ENCODE peak calls at places on chromosome 12, in five cellular contexts. One of them, this sample, is unnamed.

GRCh38 chr12:125247477-125247876 is 182.2 kb downstream of the AACS start:
- DNase-seq in HepG2: no peak
- DNase-seq in GM12878: no peak
- DNase-seq in HCT116: no peak
- DNase-seq in H1: no peak
- DNase-seq in this sample: no peak

GRCh38 chr12:96293093-96293492 is 98.9 kb downstream of the ELK3 start:
- DNase-seq in GM12878: no peak
- DNase-seq in HCT116: no peak
- DNase-seq in H1: no peak
- DNase-seq in HepG2: no peak
- DNase-seq in this sample: no peak

GRCh38 chr12:89693639-89694202 is 14.9 kb downstream of the ATP2B1 start:
- DNase-seq in HCT116: no peak
- DNase-seq in H1: no peak
- DNase-seq in GM12878: no peak
- DNase-seq in HepG2: no peak
- DNase-seq in this sample: no peak

GRCh38 chr12:67535176-67535575 is 113.4 kb upstream of the DYRK2 start:
- DNase-seq in HCT116: no peak
- DNase-seq in H1: no peak
- DNase-seq in GM12878: no peak
- DNase-seq in HepG2: no peak
- DNase-seq in this sample: peak; percentile 68

GRCh38 chr12:69623970-69624369 is 13.3 kb upstream of the LRRC10 start:
- DNase-seq in GM12878: no peak
- DNase-seq in HCT116: no peak
- DNase-seq in HepG2: no peak
- DNase-seq in H1: no peak
- DNase-seq in this sample: no peak

GRCh38 chr12:77442633-77443032 is 377.3 kb upstream of the E2F7 start:
- DNase-seq in H1: no peak
- DNase-seq in HepG2: no peak
- DNase-seq in GM12878: no peak
- DNase-seq in HCT116: no peak
- DNase-seq in this sample: no peak

GRCh38 chr12:70383886-70384285 is 17.8 kb downstream of the KCNMB4 start:
- DNase-seq in HCT116: no peak
- DNase-seq in H1: no peak
- DNase-seq in HepG2: no peak
- DNase-seq in GM12878: no peak
- DNase-seq in this sample: no peak

GRCh38 chr12:48446372-48446771 is 26.0 kb upstream of the ANP32D start:
- DNase-seq in HCT116: no peak
- DNase-seq in H1: no peak
- DNase-seq in GM12878: no peak
- DNase-seq in HepG2: no peak
- DNase-seq in this sample: no peak

GRCh38 chr12:42791399-42791798 is 201.9 kb upstream of the PRICKLE1 start:
- DNase-seq in GM12878: no peak
- DNase-seq in H1: no peak
- DNase-seq in HCT116: no peak
- DNase-seq in HepG2: no peak
- DNase-seq in this sample: no peak

GRCh38 chr12:109092484-109093021 is 719 bp downstream of the ALKBH2 start:
- DNase-seq in HepG2: no peak
- DNase-seq in GM12878: no peak
- DNase-seq in HCT116: no peak
- DNase-seq in H1: no peak
- DNase-seq in this sample: no peak
- TF ChIP-seq ZNF274 in HepG2: no peak
- TF ChIP-seq ZNF274 in GM12878: no peak
- TF ChIP-seq ZNF274 in HCT116: no peak
- TF ChIP-seq ZNF274 in H1: no peak
- TF ChIP-seq ZNF274 in this sample: no peak

GRCh38 chr12:102120886-102121285 is 903 bp downstream of the PARPBP start:
- DNase-seq in H1: no peak
- DNase-seq in GM12878: no peak
- DNase-seq in HCT116: peak; percentile 3
- DNase-seq in HepG2: peak; percentile 29
- DNase-seq in this sample: no peak
- H3K4me3 ChIP-seq in H1: peak overlapping the region; percentile 74
- H3K4me3 ChIP-seq in GM12878: peak overlapping the region; percentile 88
- H3K4me3 ChIP-seq in HCT116: peak overlapping the region; percentile 97
- H3K4me3 ChIP-seq in HepG2: peak overlapping the region; percentile 97
- H3K4me3 ChIP-seq in this sample: peak overlapping the region; percentile 92

DNA sequence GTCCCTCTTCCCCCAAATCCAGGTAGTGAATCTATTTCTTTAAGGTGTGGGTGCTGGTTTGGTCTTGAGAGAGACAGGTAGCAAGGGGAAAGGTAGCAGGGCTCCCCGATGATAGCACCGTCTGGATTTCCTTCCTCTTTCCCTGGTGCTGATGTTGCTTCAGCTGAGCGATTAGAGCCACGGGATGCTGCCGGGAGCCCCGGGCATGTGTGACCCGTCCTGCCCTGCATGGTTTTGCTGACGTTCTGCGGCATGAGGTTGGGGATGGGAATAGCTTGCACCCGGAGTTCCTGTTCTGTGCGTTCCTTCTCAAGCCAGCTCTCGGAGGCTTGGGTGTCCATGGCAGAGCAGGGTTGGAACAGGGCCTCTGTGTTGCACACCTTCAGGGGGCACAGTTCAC is 107.3 kb downstream of the TSPAN9 start:
- DNase-seq in GM12878: no peak
- DNase-seq in HepG2: no peak
- DNase-seq in H1: no peak
- DNase-seq in HCT116: no peak
- DNase-seq in this sample: no peak
- H3K4me1 ChIP-seq in GM12878: peaks cover 5% of the 10 kb centered on the region
- H3K4me1 ChIP-seq in HepG2: no peaks in the 10 kb centered on the region
- H3K4me1 ChIP-seq in H1: no peaks in the 10 kb centered on the region
- H3K4me1 ChIP-seq in HCT116: no peaks in the 10 kb centered on the region
- H3K4me1 ChIP-seq in this sample: peaks cover 26% of the 10 kb centered on the region

DNA sequence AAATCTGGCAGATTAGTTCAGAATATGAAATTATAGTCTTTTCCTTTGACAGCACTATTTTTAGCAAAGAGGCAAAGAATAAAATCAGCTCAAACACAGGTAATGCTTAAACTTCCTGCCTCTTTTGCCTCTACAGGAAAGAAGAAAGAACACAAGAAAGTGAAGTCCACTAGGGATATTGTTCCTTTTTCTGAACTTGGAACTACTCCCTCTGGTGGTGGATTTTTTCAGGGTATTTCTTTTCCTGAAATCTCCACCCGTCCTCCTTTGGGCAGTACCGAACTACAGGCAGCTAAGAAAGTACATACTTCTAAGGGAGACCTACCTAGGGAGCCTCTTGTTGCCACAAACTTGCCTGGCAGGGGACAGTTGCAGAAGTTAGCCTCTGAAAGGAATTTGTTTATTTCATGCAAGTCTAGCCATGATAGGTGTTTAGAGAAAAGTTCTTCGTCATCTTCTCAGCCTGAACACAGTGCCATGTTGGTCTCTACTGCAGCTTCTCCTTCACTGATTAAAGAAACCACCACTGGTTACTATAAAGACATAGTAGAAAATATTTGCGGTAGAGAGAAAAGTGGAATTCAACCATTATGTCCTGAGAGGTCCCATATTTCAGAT is 17.4 kb downstream of the TMPO start:
- DNase-seq in H1: no peak
- DNase-seq in GM12878: no peak
- DNase-seq in HepG2: peak; percentile 59
- DNase-seq in HCT116: peak; percentile 60
- DNase-seq in this sample: peak; percentile 42
- TF ChIP-seq ZNF274 in H1: no peak
- TF ChIP-seq ZNF274 in GM12878: no peak
- TF ChIP-seq ZNF274 in HepG2: no peak
- TF ChIP-seq ZNF274 in HCT116: no peak
- TF ChIP-seq ZNF274 in this sample: no peak

DNA sequence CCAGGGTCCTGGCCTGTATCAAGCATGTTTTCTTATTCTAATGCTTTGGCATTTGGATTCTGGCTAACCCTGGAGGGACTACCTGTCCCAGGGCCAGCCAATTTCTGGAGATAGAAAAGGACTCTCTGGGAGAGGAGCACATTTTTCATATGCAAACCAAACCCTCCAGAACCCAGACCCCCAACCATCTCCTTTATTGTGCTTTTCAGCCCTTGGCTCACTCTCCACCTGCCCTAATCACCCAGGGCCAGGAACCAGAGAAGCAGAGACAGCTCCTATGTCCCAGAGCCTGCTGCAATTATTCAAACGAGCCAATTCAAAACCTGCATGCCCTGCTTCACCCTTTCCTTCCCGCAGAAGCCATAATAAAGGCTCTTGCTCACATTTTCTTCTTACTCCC is 23.8 kb downstream of the HSPB8 start:
- DNase-seq in HCT116: no peak
- DNase-seq in GM12878: no peak
- DNase-seq in HepG2: no peak
- DNase-seq in H1: no peak
- DNase-seq in this sample: no peak
- H3K4me3 ChIP-seq in HCT116: no peak overlapping the region
- H3K4me3 ChIP-seq in GM12878: no peak overlapping the region
- H3K4me3 ChIP-seq in HepG2: no peak overlapping the region
- H3K4me3 ChIP-seq in H1: no peak overlapping the region
- H3K4me3 ChIP-seq in this sample: no peak overlapping the region

GRCh38 chr12:123089125-123089524 is 61.8 kb downstream of the PITPNM2 start:
- DNase-seq in GM12878: no peak
- DNase-seq in H1: no peak
- DNase-seq in HepG2: no peak
- DNase-seq in HCT116: no peak
- DNase-seq in this sample: no peak
- H3K4me1 ChIP-seq in GM12878: peaks cover 19% of the 10 kb centered on the region
- H3K4me1 ChIP-seq in H1: peaks cover 2% of the 10 kb centered on the region
- H3K4me1 ChIP-seq in HepG2: peaks cover 79% of the 10 kb centered on the region
- H3K4me1 ChIP-seq in HCT116: peaks cover 36% of the 10 kb centered on the region
- H3K4me1 ChIP-seq in this sample: peaks cover 5% of the 10 kb centered on the region

GRCh38 chr12:64583395-64584172 is 26.7 kb upstream of the RASSF3 start:
- DNase-seq in H1: no peak
- DNase-seq in GM12878: no peak
- DNase-seq in HCT116: no peak
- DNase-seq in HepG2: no peak
- DNase-seq in this sample: no peak

GRCh38 chr12:64587447-64587846 is 22.8 kb upstream of the RASSF3 start:
- DNase-seq in H1: no peak
- DNase-seq in HepG2: no peak
- DNase-seq in HCT116: no peak
- DNase-seq in GM12878: no peak
- DNase-seq in this sample: no peak

GRCh38 chr12:64584173-64584555 is 26.1 kb upstream of the RASSF3 start:
- DNase-seq in GM12878: no peak
- DNase-seq in HCT116: no peak
- DNase-seq in H1: no peak
- DNase-seq in HepG2: no peak
- DNase-seq in this sample: no peak

GRCh38 chr12:64582862-64583261 is 27.4 kb upstream of the RASSF3 start:
- DNase-seq in H1: no peak
- DNase-seq in HCT116: no peak
- DNase-seq in GM12878: no peak
- DNase-seq in HepG2: no peak
- DNase-seq in this sample: no peak

GRCh38 chr12:64585085-64585484 is 25.2 kb upstream of the RASSF3 start:
- DNase-seq in H1: no peak
- DNase-seq in GM12878: no peak
- DNase-seq in HCT116: no peak
- DNase-seq in HepG2: no peak
- DNase-seq in this sample: no peak
- TF ChIP-seq ZNF274 in H1: no peak
- TF ChIP-seq ZNF274 in GM12878: no peak
- TF ChIP-seq ZNF274 in HCT116: no peak
- TF ChIP-seq ZNF274 in HepG2: no peak
- TF ChIP-seq ZNF274 in this sample: no peak

GRCh38 chr12:57230381-57231155 is 1.1 kb downstream of the SHMT2 start:
- DNase-seq in H1: no peak
- DNase-seq in HCT116: no peak
- DNase-seq in HepG2: peak; percentile 34
- DNase-seq in GM12878: no peak
- DNase-seq in this sample: no peak

GRCh38 chr12:57233357-57234232 is 4.1 kb downstream of the SHMT2 start:
- DNase-seq in HCT116: no peak
- DNase-seq in GM12878: no peak
- DNase-seq in HepG2: no peak
- DNase-seq in H1: no peak
- DNase-seq in this sample: no peak

GRCh38 chr12:57232156-57232756 is 2.7 kb downstream of the SHMT2 start:
- DNase-seq in HCT116: no peak
- DNase-seq in H1: no peak
- DNase-seq in HepG2: no peak
- DNase-seq in GM12878: no peak
- DNase-seq in this sample: no peak

GRCh38 chr12:57229634-57230380 is at the start of gene SHMT2:
- DNase-seq in GM12878: peak; percentile 93
- DNase-seq in H1: peak; percentile 91
- DNase-seq in HCT116: peak; percentile 91
- DNase-seq in HepG2: peak; percentile 95
- DNase-seq in this sample: peak; percentile 97

DNA sequence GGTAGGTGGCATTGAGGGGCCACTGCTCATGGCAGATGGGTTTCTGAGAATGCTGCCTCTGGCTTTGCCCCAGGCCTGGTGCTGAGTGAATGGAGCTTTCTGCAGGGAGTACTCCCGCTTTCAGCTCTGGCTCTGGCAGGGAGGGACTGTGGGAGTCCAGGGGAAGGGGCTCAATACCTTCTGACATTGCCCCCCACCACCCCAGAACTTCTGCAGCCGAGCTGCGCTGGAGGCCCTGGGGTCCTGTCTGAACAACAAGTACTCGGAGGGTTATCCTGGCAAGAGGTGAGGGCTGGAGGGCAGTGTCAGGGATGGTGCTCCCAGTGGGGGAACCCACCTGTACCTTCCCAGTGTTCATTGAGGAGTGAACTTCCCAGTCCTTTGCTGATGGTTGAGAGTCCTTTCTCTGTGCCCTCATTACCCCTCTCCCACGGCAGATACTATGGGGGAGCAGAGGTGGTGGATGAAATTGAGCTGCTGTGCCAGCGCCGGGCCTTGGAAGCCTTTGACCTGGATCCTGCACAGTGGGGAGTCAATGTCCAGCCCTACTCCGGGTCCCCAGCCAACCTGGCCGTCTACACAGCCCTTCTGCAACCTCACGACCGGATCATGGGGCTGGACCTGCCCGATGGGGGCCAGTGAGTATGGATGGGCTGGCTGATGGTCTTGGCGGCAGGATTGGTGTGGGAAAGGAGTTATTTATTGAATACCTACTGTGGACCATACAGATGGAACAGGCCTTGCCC is 1.9 kb downstream of the SHMT2 start:
- DNase-seq in H1: no peak
- DNase-seq in HCT116: no peak
- DNase-seq in GM12878: no peak
- DNase-seq in HepG2: no peak
- DNase-seq in this sample: no peak
- H3K4me3 ChIP-seq in H1: peak overlapping the region; percentile 85
- H3K4me3 ChIP-seq in HCT116: peak overlapping the region; percentile 86
- H3K4me3 ChIP-seq in GM12878: peak overlapping the region; percentile 79
- H3K4me3 ChIP-seq in HepG2: peak overlapping the region; percentile 75
- H3K4me3 ChIP-seq in this sample: peak overlapping the region; percentile 79

This sample was measured in NT2/D1.